ENCODE peak calls at places on chromosomes 16 and 17, in eight cellular contexts. H is NCI-H524; F is BJ; C is EH; O is tibial nerve; T is stimulated activated CD4-positive, alpha-beta T cell treated with anti-CD3 and anti-CD28 coated beads, Interleukin-15, amount 100 ng/mL, for 1 hour; E is HFFc6; L is EL. Y is an unnamed sample.

GRCh38 chr16:4561565-4561964 is 5.4 kb downstream of the C16orf96 start:
- DNase-seq in T (no peak), H (no peak), C (no peak), F (no peak), O (no peak), E (no peak), L (no peak), Y (no peak)

GRCh38 chr17:57940217-57940616 is 15.0 kb downstream of the CUEDC1 start:
- DNase-seq in C (no peak), F (no peak), T (no peak), O (no peak), H (peak), L (no peak), E (no peak), Y (no peak)

GRCh38 chr16:82971126-82971525 is 344.4 kb downstream of the CDH13 start:
- DNase-seq in T (no peak), F (no peak), O (no peak), E (no peak), C (no peak), L (no peak), H (no peak), Y (no peak)

GRCh38 chr17:39739885-39740356 is 2.2 kb downstream of the GRB7 start:
- DNase-seq in C (no peak), T (no peak), O (no peak), L (no peak), E (no peak), F (no peak), H (no peak), Y (no peak)

GRCh38 chr17:43578699-43579569 is 32.8 kb upstream of the ETV4 start:
- DNase-seq in F (no peak), C (peak), H (peak), L (peak), T (peak), E (peak), O (no peak), Y (peak)

GRCh38 chr17:57284984-57285646 is 28.8 kb downstream of the MSI2 start:
- DNase-seq in H (no peak), C (no peak), O (no peak), E (no peak), L (no peak), F (no peak), T (no peak), Y (no peak)

GRCh38 chr17:74768069-74768762 is 7.9 kb downstream of the NAT9 start:
- DNase-seq in F (no peak), E (peak), C (peak), L (peak), T (no peak), H (no peak), O (no peak), Y (no peak)

GRCh38 chr16:14961405-14962186 is 13.2 kb upstream of the PDXDC1 start:
- DNase-seq in C (no peak), E (no peak), H (peak), O (no peak), L (no peak), F (no peak), T (no peak), Y (no peak)

GRCh38 chr16:82957212-82957611 is 330.4 kb downstream of the CDH13 start:
- DNase-seq in O (no peak), F (no peak), E (no peak), T (no peak), H (no peak), L (no peak), C (no peak), Y (no peak)

GRCh38 chr16:68417711-68418301 is 30.5 kb downstream of the SMPD3 start:
- DNase-seq in E (no peak), O (no peak), T (peak), F (no peak), H (no peak), L (no peak), C (no peak), Y (peak)

GRCh38 chr17:30413109-30413508 is 34.4 kb downstream of the CPD start:
- DNase-seq in T (no peak), F (no peak), O (no peak), H (no peak), C (peak), L (peak), E (peak), Y (no peak)

GRCh38 chr16:72298947-72299346 is 127.0 kb upstream of the PMFBP1 start:
- DNase-seq in C (no peak), L (no peak), E (no peak), F (no peak), T (no peak), H (no peak), O (no peak), Y (no peak)

GRCh38 chr17:12089809-12090384 is 69.2 kb downstream of the MAP2K4 start:
- DNase-seq in F (no peak), T (no peak), O (no peak), C (peak), H (peak), E (peak), L (peak), Y (no peak)

GRCh38 chr17:50508573-50509460 is 578 bp downstream of the MYCBPAP start:
- DNase-seq in O (no peak), L (no peak), E (no peak), F (no peak), H (no peak), T (no peak), C (no peak), Y (no peak)

GRCh38 chr17:56594528-56595418 is 1.3 kb downstream of the NOG start:
- DNase-seq in O (no peak), L (peak), E (peak), H (peak), C (peak), T (no peak), F (no peak), Y (no peak)

GRCh38 chr17:76446449-76447231 is 6.3 kb downstream of the UBE2O start:
- DNase-seq in F (no peak), O (no peak), H (no peak), T (no peak), C (peak), E (peak), L (peak), Y (no peak)

Y was measured in activated CD4-positive, CD25-positive, alpha-beta regulatory T cell treated with anti-CD3 and anti-CD28 coated beads, Interleukin-2, amount 50 U/mL, for 16 hours.